ENCODE peak calls at places on chromosomes 11 and 22, in six cellular contexts. I is AG20443, K is Calu3, J is activated T-helper 1 cell treated with Interleukin-2 at 50 U/mL for 16 hours, Q is T-helper 22 cell, H is brain pericyte. N is an unnamed sample.

GRCh38 chr11:62127941-62128770 is 4.3 kb downstream of the INCENP start:
- DNase-seq in I (peak; percentile 3), K (no peak), J (no peak), Q (no peak), H (no peak), N (no peak)

GRCh38 chr11:15969281-15969680 is 387.1 kb downstream of the SOX6 start:
- DNase-seq in I (peak; percentile 66), K (peak; percentile 56), J (no peak), Q (no peak), H (peak; percentile 50), N (peak; percentile 41)

GRCh38 chr11:18765554-18765953 is 26.0 kb downstream of the PTPN5 start:
- DNase-seq in I (no peak), K (no peak), J (no peak), Q (no peak), H (no peak), N (no peak)

GRCh38 chr11:86888978-86889341 is 66.2 kb downstream of the FZD4 start:
- DNase-seq in I (peak; percentile 43), K (no peak), J (no peak), Q (no peak), H (no peak), N (no peak)

GRCh38 chr11:2691991-2692841 is 7.6 kb downstream of the KCNQ1OT1 start:
- DNase-seq in I (no peak), K (peak; percentile 53), J (no peak), Q (no peak), H (no peak), N (no peak)

GRCh38 chr22:31585161-31585859 is 76.7 kb downstream of the PISD start:
- DNase-seq in I (peak; percentile 65), K (no peak), J (no peak), Q (no peak), H (no peak), N (no peak)

GRCh38 chr22:33451851-33452469 is 393.8 kb upstream of the SYN3 start:
- DNase-seq in I (no peak), K (no peak), J (no peak), Q (no peak), H (no peak), N (no peak)

GRCh38 chr11:107787733-107788132 is 70.9 kb downstream of the SLC35F2 start:
- DNase-seq in I (no peak), K (no peak), J (no peak), Q (no peak), H (no peak), N (no peak)

GRCh38 chr22:38248280-38248679 is 24.5 kb downstream of the TMEM184B start:
- DNase-seq in I (no peak), K (no peak), J (no peak), Q (no peak), H (no peak), N (no peak)

GRCh38 chr22:43150731-43151206 is 590 bp upstream of the TSPO start:
- DNase-seq in I (no peak), K (no peak), J (no peak), Q (no peak), H (no peak), N (no peak)

GRCh38 chr22:30045901-30046715 is 34.2 kb upstream of the HORMAD2 start:
- DNase-seq in I (no peak), K (no peak), J (no peak), Q (no peak), H (no peak), N (no peak)

GRCh38 chr22:24063361-24063760 is 52.3 kb downstream of the CABIN1 start:
- DNase-seq in I (no peak), K (no peak), J (no peak), Q (no peak), H (no peak), N (no peak)

GRCh38 chr11:67615455-67616430 is 9.0 kb downstream of the NDUFV1 start:
- DNase-seq in I (peak; percentile 53), K (peak; percentile 72), J (no peak), Q (no peak), H (no peak), N (no peak)

GRCh38 chr11:69909561-69910518 is 90.6 kb upstream of the FGF3 start:
- DNase-seq in I (no peak), K (no peak), J (no peak), Q (no peak), H (no peak), N (no peak)

N was measured in kidney epithelial cell.